ENCODE peak calls at places on chromosomes 5 and 9, in ten cellular contexts. J is A549; O is GM10248; T is CD8-positive, alpha-beta T cell; V is cardiac fibroblast; X is neural progenitor cell; F is WTC11; H is sigmoid colon; P is foreskin keratinocyte; U is fibroblast of the aortic adventitia. G is an unnamed sample.

GRCh38 chr5:108655750-108656450 is 91.8 kb upstream of the FER start:
- DNase-seq in J (peak), P (peak), X (no peak), V (peak), T (no peak), H (no peak), F (no peak), U (peak), O (no peak), G (peak)

GRCh38 chr9:19690128-19690527 is 98.7 kb downstream of the SLC24A2 start:
- DNase-seq in F (no peak), X (no peak), O (no peak), J (no peak), U (no peak), P (peak), V (no peak), H (no peak), T (no peak), G (no peak)

GRCh38 chr5:142472306-142472951 is 147.6 kb upstream of the SPRY4 start:
- DNase-seq in O (no peak), U (peak), J (peak), H (no peak), F (no peak), T (no peak), P (peak), V (peak), X (no peak), G (peak)

GRCh38 chr5:102823441-102823874 is 68.4 kb downstream of the PAM start:
- DNase-seq in T (no peak), X (no peak), V (peak), O (no peak), U (peak), F (no peak), H (no peak), P (no peak), J (no peak), G (peak)

GRCh38 chr5:87649455-87649854 is 236.7 kb upstream of the CCNH start:
- DNase-seq in F (no peak), H (no peak), X (no peak), J (no peak), T (no peak), O (no peak), P (no peak), U (no peak), V (no peak), G (no peak)

GRCh38 chr5:3836528-3836927 is 240.9 kb downstream of the IRX1 start:
- DNase-seq in U (no peak), V (no peak), P (peak), J (no peak), H (no peak), F (no peak), O (no peak), X (no peak), T (no peak), G (no peak)

GRCh38 chr5:3602713-3603502 is 7.3 kb downstream of the IRX1 start:
- DNase-seq in H (no peak), V (peak), O (no peak), P (no peak), T (no peak), U (no peak), J (no peak), F (peak), X (peak), G (no peak)

GRCh38 chr9:86708918-86709835 is 238.1 kb downstream of the GAS1 start:
- DNase-seq in H (peak), P (no peak), T (no peak), V (no peak), O (no peak), X (no peak), U (no peak), J (no peak), F (no peak), G (no peak)

GRCh38 chr9:18786196-18786595 is 246.8 kb downstream of the SAXO1 start:
- DNase-seq in H (no peak), O (no peak), X (no peak), J (no peak), F (no peak), V (peak), P (no peak), U (no peak), T (no peak), G (no peak)

GRCh38 chr9:87703636-87704276 is 22.2 kb upstream of the CTSL start:
- DNase-seq in U (no peak), V (no peak), X (no peak), T (no peak), P (no peak), O (no peak), F (no peak), H (no peak), J (peak), G (no peak)

GRCh38 chr9:136965771-136966484 is 11.4 kb upstream of the PTGDS start:
- DNase-seq in T (no peak), V (no peak), P (no peak), J (no peak), X (peak), F (no peak), U (no peak), O (no peak), H (no peak), G (no peak)

GRCh38 chr9:3292311-3292710 is 233.5 kb downstream of the RFX3 start:
- DNase-seq in T (no peak), X (no peak), V (no peak), H (no peak), O (no peak), U (peak), P (no peak), F (no peak), J (no peak), G (no peak)

GRCh38 chr5:180787711-180788431 is 14.7 kb downstream of the MGAT1 start:
- DNase-seq in F (peak), U (no peak), P (no peak), H (peak), J (no peak), V (no peak), X (peak), T (no peak), O (no peak), G (no peak)

GRCh38 chr5:170503970-170504525 is at the start of gene KCNIP1:
- DNase-seq in X (peak), P (no peak), F (peak), T (no peak), J (no peak), O (no peak), V (no peak), U (no peak), H (no peak), G (no peak)

GRCh38 chr5:67025437-67025836 is 171.2 kb downstream of the CD180 start:
- DNase-seq in F (no peak), T (no peak), J (no peak), X (no peak), V (no peak), U (no peak), H (no peak), P (no peak), O (no peak), G (no peak)

GRCh38 chr5:174900176-174900692 is 175.9 kb downstream of the MSX2 start:
- DNase-seq in T (no peak), P (peak), X (no peak), H (no peak), U (no peak), V (no peak), F (no peak), O (no peak), J (no peak), G (no peak)

GRCh38 chr5:174897281-174897950 is 173.0 kb downstream of the MSX2 start:
- DNase-seq in P (no peak), O (no peak), X (no peak), F (no peak), V (no peak), J (no peak), H (no peak), U (no peak), T (no peak), G (no peak)

GRCh38 chr5:174892742-174893141 is 168.4 kb downstream of the MSX2 start:
- DNase-seq in P (no peak), T (no peak), O (no peak), V (no peak), J (no peak), H (no peak), X (no peak), U (no peak), F (no peak), G (no peak)

GRCh38 chr5:174901336-174901735 is 177.0 kb downstream of the MSX2 start:
- DNase-seq in T (no peak), X (no peak), O (no peak), H (no peak), F (no peak), V (no peak), J (no peak), P (no peak), U (no peak), G (no peak)

DNA sequence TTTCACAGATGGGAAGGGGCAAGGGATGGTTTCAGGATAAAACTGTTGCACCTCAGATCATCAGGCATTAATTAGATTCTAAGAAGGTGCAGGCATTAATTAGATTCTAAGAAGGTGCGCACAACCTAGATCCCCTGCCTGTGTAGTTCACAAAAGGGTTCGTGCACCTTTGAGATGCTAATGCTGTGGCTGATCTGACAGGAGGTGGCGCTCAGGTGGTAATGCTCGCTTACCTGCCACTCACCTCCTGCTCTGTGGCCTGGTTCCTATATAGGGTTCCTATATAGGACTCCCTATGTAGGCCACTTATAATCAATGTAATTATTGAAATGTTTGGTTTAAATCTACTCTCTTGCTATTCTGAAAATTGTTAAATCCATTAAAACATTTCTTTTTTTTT is 171.0 kb downstream of the MSX2 start:
- DNase-seq in T (no peak), X (no peak), P (no peak), O (no peak), H (no peak), F (peak), J (no peak), U (no peak), V (no peak), G (no peak)
- TF ChIP-seq CTCF in T (no peak), X (no peak), P (no peak), O (no peak), H (no peak), F (no peak), J (no peak), U (no peak), V (no peak), G (no peak)

GRCh38 chr9:137970098-137970497 is 92.5 kb downstream of the CACNA1B start:
- DNase-seq in O (no peak), H (no peak), F (no peak), U (no peak), V (no peak), T (no peak), J (no peak), P (no peak), X (no peak), G (no peak)

GRCh38 chr9:137967280-137967943 is 89.8 kb downstream of the CACNA1B start:
- DNase-seq in P (no peak), O (no peak), X (no peak), V (no peak), H (peak), F (no peak), J (no peak), U (no peak), T (no peak), G (no peak)

GRCh38 chr9:137969685-137970084 is 92.1 kb downstream of the CACNA1B start:
- DNase-seq in F (no peak), O (no peak), J (no peak), V (no peak), H (no peak), T (no peak), U (no peak), P (no peak), X (no peak), G (no peak)

GRCh38 chr9:137969008-137969407 is 91.4 kb downstream of the CACNA1B start:
- DNase-seq in J (no peak), H (peak), P (no peak), T (no peak), X (no peak), F (no peak), V (no peak), U (no peak), O (no peak), G (no peak)

DNA sequence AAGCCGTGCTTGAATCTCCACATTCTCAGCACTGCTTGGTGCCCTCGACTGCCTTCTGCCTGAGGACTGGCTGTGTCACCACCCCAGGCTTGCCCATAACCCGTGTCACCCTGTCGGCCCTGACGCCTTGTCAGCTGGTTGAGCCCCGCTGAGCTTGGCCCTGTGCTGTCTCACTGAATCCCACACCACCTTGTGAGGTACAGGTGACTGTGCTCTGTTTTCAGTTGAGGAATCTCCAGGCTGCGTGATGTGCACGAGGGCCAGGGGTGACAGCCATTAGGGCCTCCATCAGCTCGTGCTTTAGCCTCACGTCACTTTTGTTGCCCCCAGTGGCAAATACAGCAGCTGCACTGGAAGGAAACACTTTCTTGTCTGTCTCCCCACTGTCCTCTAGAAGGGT is 90.7 kb downstream of the CACNA1B start:
- DNase-seq in V (no peak), X (peak), J (no peak), T (no peak), U (no peak), O (no peak), P (no peak), H (peak), F (no peak), G (no peak)
- TF ChIP-seq CTCF in V (no peak), X (peak), J (no peak), T (no peak), U (no peak), O (no peak), P (no peak), H (no peak), F (no peak), G (no peak)

DNA sequence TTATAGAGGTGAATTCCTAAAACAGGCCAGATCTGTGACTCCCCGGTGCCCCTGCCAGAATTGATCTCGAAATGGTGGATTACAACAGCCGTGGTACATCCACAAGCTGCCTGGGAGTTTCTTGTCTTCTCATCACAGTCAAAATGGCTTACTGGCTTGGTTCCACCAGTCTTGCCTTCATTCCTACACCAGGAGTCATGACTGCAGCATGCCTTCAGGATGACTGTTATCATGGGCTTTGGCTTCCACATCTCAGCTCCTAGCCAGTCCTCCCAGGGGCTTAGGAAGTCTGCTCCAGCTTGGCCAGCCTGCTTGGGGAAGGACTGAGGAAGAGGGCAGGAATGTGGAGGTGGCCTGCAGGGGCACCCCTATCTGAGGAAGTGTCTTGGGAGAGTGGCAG is 132.9 kb upstream of the NR3C1 start:
- DNase-seq in U (peak), X (no peak), F (no peak), P (peak), V (peak), O (no peak), H (no peak), T (no peak), J (peak), G (peak)
- TF ChIP-seq CTCF in U (no peak), X (no peak), F (no peak), P (no peak), V (no peak), O (no peak), H (no peak), T (no peak), J (no peak), G (no peak)

DNA sequence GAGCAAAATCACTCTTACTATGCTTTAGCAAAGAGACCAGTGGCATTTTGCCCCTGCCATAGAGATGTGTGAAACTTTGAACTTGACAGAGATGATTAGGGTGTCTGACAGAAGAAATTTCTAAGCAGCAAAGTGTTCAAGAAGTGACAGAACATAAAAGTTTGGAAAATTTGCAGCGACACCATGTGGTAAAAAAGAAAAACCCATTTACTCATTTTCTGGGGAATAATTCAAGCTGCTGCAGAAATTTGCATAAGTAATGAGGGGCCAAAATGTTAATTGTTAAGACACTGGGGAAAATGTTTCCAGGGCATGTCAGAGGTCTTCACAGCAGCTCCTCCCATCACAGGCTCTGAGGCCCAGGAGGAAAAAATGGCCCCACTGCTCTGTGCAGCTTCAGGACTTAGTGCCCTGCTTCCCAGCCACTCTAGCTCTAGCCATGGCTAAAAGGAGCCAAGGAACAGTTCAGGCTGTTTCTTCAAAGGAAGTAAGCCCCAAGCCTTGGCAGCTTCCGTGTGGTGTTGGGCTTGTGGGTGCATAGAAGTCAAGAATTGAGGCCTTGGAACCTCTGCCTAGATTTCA is 6.1 kb upstream of the AP3B1 start:
- DNase-seq in O (no peak), P (no peak), T (no peak), H (no peak), X (no peak), V (peak), F (no peak), J (peak), U (peak), G (no peak)
- TF ChIP-seq CTCF in O (peak), P (peak), T (peak), H (peak), X (peak), V (peak), F (no peak), J (peak), U (peak), G (peak)